ENCODE peak calls at places on chromosomes 4 and X, in nine cellular contexts. M is AG09319; C is activated T-cell treated with anti-CD3 and anti-CD28 coated beads, Interleukin-2, amount 50 U/mL, for 48 hours; I is fibroblast of the conjunctiva; O is CD4-positive, alpha-beta T cell; P is CD8-positive, alpha-beta memory T cell; J is iPS-NIHi11; V is left lobe of liver; Z is tibial nerve. K is an unnamed sample.

GRCh38 chr4:5686338-5686737 is 22.0 kb downstream of the EVC2 start:
- DNase-seq in M (no peak), C (no peak), I (no peak), O (no peak), P (no peak), J (no peak), V (no peak), Z (no peak), K (no peak)

GRCh38 chr4:98343640-98344039 is 82.5 kb downstream of the RAP1GDS1 start:
- DNase-seq in M (no peak), C (no peak), I (no peak), O (no peak), P (no peak), J (no peak), V (no peak), Z (no peak), K (no peak)

GRCh38 chrX:110418220-110418856 is 59.7 kb downstream of the RTL9 start:
- DNase-seq in M (no peak), C (no peak), I (peak; percentile 56), O (no peak), P (no peak), J (peak; percentile 34), V (no peak), Z (no peak), K (no peak)

GRCh38 chr4:34633216-34633615 is 1611.1 kb downstream of the ARAP2 start:
- DNase-seq in M (no peak), C (no peak), I (no peak), O (no peak), P (no peak), J (no peak), V (no peak), Z (no peak), K (no peak)

GRCh38 chr4:53346920-53347852 is 18.7 kb downstream of the SCFD2 start:
- DNase-seq in M (no peak), C (no peak), I (no peak), O (no peak), P (no peak), J (no peak), V (no peak), Z (no peak), K (no peak)

GRCh38 chr4:105546086-105546485 is 6.3 kb upstream of the ARHGEF38 start:
- DNase-seq in M (no peak), C (no peak), I (no peak), O (no peak), P (no peak), J (no peak), V (no peak), Z (no peak), K (no peak)

GRCh38 chrX:11064851-11065600 is 46.1 kb upstream of the HCCS start:
- DNase-seq in M (peak; percentile 42), C (no peak), I (peak; percentile 49), O (no peak), P (no peak), J (peak; percentile 11), V (no peak), Z (no peak), K (no peak)

GRCh38 chrX:108224727-108225455 is 133.3 kb downstream of the ATG4A start:
- DNase-seq in M (no peak), C (no peak), I (no peak), O (no peak), P (no peak), J (peak; percentile 56), V (no peak), Z (no peak), K (no peak)

GRCh38 chr4:41038304-41038703 is 176.0 kb downstream of the APBB2 start:
- DNase-seq in M (no peak), C (no peak), I (no peak), O (no peak), P (no peak), J (no peak), V (no peak), Z (no peak), K (no peak)

GRCh38 chrX:110691446-110691845 is 104.2 kb downstream of the CHRDL1 start:
- DNase-seq in M (no peak), C (no peak), I (no peak), O (no peak), P (no peak), J (no peak), V (no peak), Z (no peak), K (no peak)